ENCODE peak calls at places on chromosomes 5 and 9, in ten cellular contexts. A is fibroblast of lung; Z is stimulated activated CD4-positive, alpha-beta T cell treated with anti-CD3 and anti-CD28 coated beads, Interleukin-1b, Interleukin-23, amount 100 ng/mL, for 1 hour; U is progenitor cell of endocrine pancreas; Y is mesothelial cell of epicardium; I is right atrium auricular region; R is activated T-cell treated with anti-CD3 and anti-CD28 coated beads for 1 hour; L is activated CD4-positive, alpha-beta T cell treated with anti-CD3 and anti-CD28 coated beads for 36 hours; W is lower lobe of right lung; M is fibroblast of the aortic adventitia. P is an unnamed sample.

GRCh38 chr5:33317271-33317670 is 123.5 kb upstream of the TARS1 start:
- DNase-seq in A (peak; percentile 83), Z (no peak), U (no peak), Y (no peak), I (no peak), R (no peak), L (no peak), W (no peak), M (peak; percentile 59), P (no peak)

GRCh38 chr9:38382141-38382540 is 10.4 kb upstream of the ALDH1B1 start:
- DNase-seq in A (no peak), Z (no peak), U (no peak), Y (no peak), I (no peak), R (no peak), L (no peak), W (no peak), M (no peak), P (no peak)

GRCh38 chr5:94690778-94691177 is 72.3 kb downstream of the SLF1 start:
- DNase-seq in A (peak; percentile 81), Z (no peak), U (no peak), Y (no peak), I (no peak), R (no peak), L (no peak), W (no peak), M (no peak), P (no peak)

GRCh38 chr9:72443855-72444254 is 77.6 kb upstream of the TMC1 start:
- DNase-seq in A (no peak), Z (no peak), U (no peak), Y (no peak), I (no peak), R (no peak), L (peak; percentile 8), W (no peak), M (no peak), P (no peak)

GRCh38 chr5:167565555-167565954 is 725.9 kb upstream of the WWC1 start:
- DNase-seq in A (peak; percentile 60), Z (no peak), U (no peak), Y (no peak), I (no peak), R (no peak), L (no peak), W (no peak), M (peak; percentile 35), P (peak; percentile 12)

GRCh38 chr9:134066923-134067851 is 639 bp downstream of the BRD3 start:
- DNase-seq in A (peak; percentile 28), Z (no peak), U (peak; percentile 32), Y (peak; percentile 67), I (no peak), R (peak; percentile 19), L (peak; percentile 71), W (peak; percentile 56), M (peak; percentile 19), P (peak; percentile 60)

GRCh38 chr9:136370687-136371530 is 2.6 kb downstream of the CARD9 start:
- DNase-seq in A (peak; percentile 36), Z (no peak), U (no peak), Y (no peak), I (no peak), R (no peak), L (no peak), W (no peak), M (no peak), P (no peak)

GRCh38 chr9:133458643-133459312 is 1.0 kb upstream of the CACFD1 start:
- DNase-seq in A (no peak), Z (no peak), U (no peak), Y (no peak), I (no peak), R (no peak), L (no peak), W (no peak), M (no peak), P (peak; percentile 43)

GRCh38 chr5:29697786-29698414 is 1495.6 kb upstream of the CDH6 start:
- DNase-seq in A (no peak), Z (no peak), U (no peak), Y (no peak), I (no peak), R (no peak), L (no peak), W (no peak), M (no peak), P (peak; percentile 8)

GRCh38 chr5:125198270-125198974 is 452.0 kb upstream of the ZNF608 start:
- DNase-seq in A (peak; percentile 92), Z (no peak), U (no peak), Y (peak; percentile 86), I (peak; percentile 85), R (no peak), L (no peak), W (peak; percentile 50), M (peak; percentile 93), P (no peak)

GRCh38 chr9:114894801-114895433 is 35.5 kb downstream of the TNFSF8 start:
- DNase-seq in A (peak; percentile 97), Z (no peak), U (no peak), Y (no peak), I (no peak), R (no peak), L (peak; percentile 77), W (no peak), M (peak; percentile 96), P (no peak)

GRCh38 chr9:127210851-127211730 is 53.5 kb upstream of the GARNL3 start:
- DNase-seq in A (no peak), Z (no peak), U (no peak), Y (no peak), I (no peak), R (no peak), L (no peak), W (no peak), M (no peak), P (no peak)

GRCh38 chr5:153350192-153350883 is 140.1 kb upstream of the GRIA1 start:
- DNase-seq in A (no peak), Z (no peak), U (no peak), Y (no peak), I (no peak), R (no peak), L (no peak), W (no peak), M (no peak), P (no peak)

GRCh38 chr5:103452666-103453065 is 109.9 kb downstream of the NUDT12 start:
- DNase-seq in A (no peak), Z (no peak), U (no peak), Y (no peak), I (no peak), R (no peak), L (no peak), W (no peak), M (peak; percentile 74), P (no peak)

GRCh38 chr9:37729499-37729898 is 24.1 kb upstream of the TRMT10B start:
- DNase-seq in A (no peak), Z (no peak), U (no peak), Y (no peak), I (no peak), R (no peak), L (no peak), W (no peak), M (no peak), P (no peak)

GRCh38 chr9:137372693-137373610 is 50.0 kb downstream of the EXD3 start:
- DNase-seq in A (no peak), Z (no peak), U (no peak), Y (no peak), I (no peak), R (no peak), L (peak; percentile 3), W (no peak), M (no peak), P (no peak)

GRCh38 chr9:108167136-108167900 is 677.7 kb upstream of the KLF4 start:
- DNase-seq in A (no peak), Z (no peak), U (no peak), Y (no peak), I (no peak), R (no peak), L (no peak), W (no peak), M (peak; percentile 41), P (no peak)

GRCh38 chr5:19975795-19976194 is 12.2 kb downstream of the CDH18 start:
- DNase-seq in A (no peak), Z (no peak), U (no peak), Y (no peak), I (no peak), R (no peak), L (no peak), W (no peak), M (peak; percentile 22), P (no peak)

GRCh38 chr5:149452007-149452664 is 73.0 kb upstream of the IL17B start:
- DNase-seq in A (peak; percentile 56), Z (no peak), U (peak; percentile 18), Y (no peak), I (peak; percentile 91), R (no peak), L (no peak), W (peak; percentile 82), M (peak; percentile 83), P (peak; percentile 38)

GRCh38 chr5:124036786-124037185 is 524.8 kb downstream of the CSNK1G3 start:
- DNase-seq in A (no peak), Z (no peak), U (no peak), Y (no peak), I (no peak), R (no peak), L (no peak), W (no peak), M (no peak), P (no peak)

GRCh38 chr5:150561571-150562295 is 53.8 kb downstream of the NDST1 start:
- DNase-seq in A (no peak), Z (no peak), U (no peak), Y (no peak), I (no peak), R (no peak), L (no peak), W (no peak), M (no peak), P (no peak)

GRCh38 chr5:150645070-150645700 is 4.7 kb downstream of the SYNPO start:
- DNase-seq in A (peak; percentile 77), Z (no peak), U (no peak), Y (no peak), I (peak; percentile 87), R (no peak), L (no peak), W (no peak), M (peak; percentile 90), P (no peak)

GRCh38 chr5:179700401-179700918 is 1.7 kb downstream of the CANX start:
- DNase-seq in A (peak; percentile 7), Z (no peak), U (no peak), Y (no peak), I (no peak), R (no peak), L (no peak), W (no peak), M (peak; percentile 14), P (peak; percentile 61)

GRCh38 chr5:159463590-159464321 is 133.5 kb upstream of the IL12B start:
- DNase-seq in A (no peak), Z (no peak), U (no peak), Y (no peak), I (no peak), R (no peak), L (no peak), W (no peak), M (peak; percentile 33), P (peak; percentile 6)

GRCh38 chr9:36389590-36389989 is 10.5 kb downstream of the RNF38 start:
- DNase-seq in A (no peak), Z (no peak), U (no peak), Y (no peak), I (no peak), R (no peak), L (no peak), W (no peak), M (no peak), P (no peak)

GRCh38 chr5:14900661-14901461 is 29.3 kb upstream of the ANKH start:
- DNase-seq in A (peak; percentile 73), Z (no peak), U (no peak), Y (no peak), I (peak; percentile 76), R (no peak), L (no peak), W (peak; percentile 64), M (peak; percentile 91), P (peak; percentile 27)

GRCh38 chr9:89842267-89842768 is 237.5 kb downstream of the GADD45G start:
- DNase-seq in A (no peak), Z (no peak), U (no peak), Y (no peak), I (peak; percentile 50), R (no peak), L (no peak), W (peak; percentile 59), M (no peak), P (no peak)

GRCh38 chr5:32279223-32279622 is 33.5 kb downstream of the MTMR12 start:
- DNase-seq in A (no peak), Z (no peak), U (no peak), Y (no peak), I (no peak), R (no peak), L (no peak), W (no peak), M (no peak), P (no peak)